ENCODE peak calls at places on chromosome 2, in nine cellular contexts. C, G, B, O, D, S, W, H and Y are unnamed samples.

GRCh38 chr2:120677696-120678095 is 58.0 kb upstream of the GLI2 start:
- DNase-seq in C (no peak), G (no peak), B (no peak), O (no peak), D (no peak), S (no peak), W (no peak), H (no peak), Y (no peak)

GRCh38 chr2:46632349-46632748 is 153.0 kb downstream of the TMEM247 start:
- DNase-seq in C (no peak), G (no peak), B (no peak), O (peak; percentile 23), D (no peak), S (no peak), W (no peak), H (no peak), Y (no peak)

GRCh38 chr2:129908721-129909373 is 70.6 kb upstream of the RAB6C start:
- DNase-seq in C (peak; percentile 11), G (no peak), B (no peak), O (no peak), D (no peak), S (no peak), W (no peak), H (no peak), Y (no peak)

GRCh38 chr2:156221703-156222102 is 110.8 kb downstream of the NR4A2 start:
- DNase-seq in C (no peak), G (no peak), B (no peak), O (no peak), D (no peak), S (no peak), W (no peak), H (no peak), Y (no peak)

GRCh38 chr2:28338046-28338753 is 54.5 kb upstream of the FOSL2 start:
- DNase-seq in C (peak; percentile 76), G (peak; percentile 60), B (peak; percentile 55), O (no peak), D (peak; percentile 94), S (peak; percentile 83), W (peak; percentile 64), H (peak; percentile 38), Y (peak; percentile 81)

GRCh38 chr2:3639653-3640052 is 18.3 kb upstream of the ALLC start:
- DNase-seq in C (peak; percentile 20), G (no peak), B (no peak), O (no peak), D (peak; percentile 37), S (no peak), W (no peak), H (no peak), Y (no peak)

GRCh38 chr2:20157606-20157970 is 67.3 kb downstream of the SDC1 start:
- DNase-seq in C (no peak), G (no peak), B (no peak), O (no peak), D (no peak), S (no peak), W (no peak), H (no peak), Y (no peak)

GRCh38 chr2:97698530-97698929 is 14.8 kb upstream of the ZAP70 start:
- DNase-seq in C (no peak), G (no peak), B (no peak), O (no peak), D (no peak), S (no peak), W (no peak), H (no peak), Y (no peak)

GRCh38 chr2:236286866-236287545 is 22.8 kb upstream of the ASB18 start:
- DNase-seq in C (no peak), G (no peak), B (no peak), O (no peak), D (no peak), S (no peak), W (no peak), H (no peak), Y (no peak)

GRCh38 chr2:65326276-65326675 is 98.6 kb downstream of the ACTR2 start:
- DNase-seq in C (no peak), G (no peak), B (no peak), O (no peak), D (no peak), S (no peak), W (no peak), H (no peak), Y (no peak)

GRCh38 chr2:47031909-47032668 is 116.5 kb upstream of the MCFD2 start:
- DNase-seq in C (no peak), G (no peak), B (no peak), O (no peak), D (no peak), S (no peak), W (no peak), H (no peak), Y (no peak)

GRCh38 chr2:175621847-175622246 is 380.2 kb downstream of the LNPK start:
- DNase-seq in C (no peak), G (no peak), B (no peak), O (peak; percentile 20), D (no peak), S (no peak), W (no peak), H (no peak), Y (no peak)

GRCh38 chr2:24075259-24075658 is 867 bp downstream of the SF3B6 start:
- DNase-seq in C (no peak), G (no peak), B (no peak), O (no peak), D (no peak), S (no peak), W (no peak), H (no peak), Y (no peak)

GRCh38 chr2:140247451-140248205 is 1467.4 kb upstream of the NXPH2 start:
- DNase-seq in C (no peak), G (no peak), B (no peak), O (no peak), D (no peak), S (no peak), W (no peak), H (no peak), Y (no peak)

GRCh38 chr2:181038796-181039195 is 58.4 kb downstream of the UBE2E3 start:
- DNase-seq in C (no peak), G (no peak), B (no peak), O (no peak), D (no peak), S (no peak), W (no peak), H (no peak), Y (no peak)

GRCh38 chr2:24856791-24857211 is 63.2 kb downstream of the ADCY3 start:
- DNase-seq in C (no peak), G (no peak), B (no peak), O (no peak), D (no peak), S (no peak), W (no peak), H (no peak), Y (no peak)

GRCh38 chr2:26557244-26557925 is 79.5 kb upstream of the OTOF start:
- DNase-seq in C (no peak), G (no peak), B (no peak), O (no peak), D (peak; percentile 47), S (no peak), W (no peak), H (no peak), Y (no peak)

GRCh38 chr2:218780851-218781690 is 876 bp upstream of the CYP27A1 start:
- DNase-seq in C (no peak), G (no peak), B (no peak), O (no peak), D (no peak), S (no peak), W (no peak), H (no peak), Y (no peak)

GRCh38 chr2:148257276-148257675 is 236.4 kb downstream of the MBD5 start:
- DNase-seq in C (no peak), G (no peak), B (no peak), O (no peak), D (no peak), S (no peak), W (no peak), H (no peak), Y (no peak)
- H3K9me3 ChIP-seq in C (no peaks in the 10 kb centered on the region), G (no peaks in the 10 kb centered on the region), B (no peaks in the 10 kb centered on the region), O (peaks cover 6% of the 10 kb centered on the region), D (no peaks in the 10 kb centered on the region), S (no peaks in the 10 kb centered on the region), W (no peaks in the 10 kb centered on the region), H (peaks cover 16% of the 10 kb centered on the region), Y (no peaks in the 10 kb centered on the region)

GRCh38 chr2:36780231-36780808 is 83.8 kb downstream of the VIT start:
- DNase-seq in C (no peak), G (no peak), B (no peak), O (peak; percentile 55), D (no peak), S (no peak), W (no peak), H (no peak), Y (no peak)
- TF ChIP-seq CTCF in C (peak; percentile 84), G (peak; percentile 86), B (peak; percentile 84), O (peak; percentile 71), D (peak; percentile 14), S (peak; percentile 81), W (peak; percentile 66), H (peak; percentile 75), Y (peak; percentile 64)

DNA sequence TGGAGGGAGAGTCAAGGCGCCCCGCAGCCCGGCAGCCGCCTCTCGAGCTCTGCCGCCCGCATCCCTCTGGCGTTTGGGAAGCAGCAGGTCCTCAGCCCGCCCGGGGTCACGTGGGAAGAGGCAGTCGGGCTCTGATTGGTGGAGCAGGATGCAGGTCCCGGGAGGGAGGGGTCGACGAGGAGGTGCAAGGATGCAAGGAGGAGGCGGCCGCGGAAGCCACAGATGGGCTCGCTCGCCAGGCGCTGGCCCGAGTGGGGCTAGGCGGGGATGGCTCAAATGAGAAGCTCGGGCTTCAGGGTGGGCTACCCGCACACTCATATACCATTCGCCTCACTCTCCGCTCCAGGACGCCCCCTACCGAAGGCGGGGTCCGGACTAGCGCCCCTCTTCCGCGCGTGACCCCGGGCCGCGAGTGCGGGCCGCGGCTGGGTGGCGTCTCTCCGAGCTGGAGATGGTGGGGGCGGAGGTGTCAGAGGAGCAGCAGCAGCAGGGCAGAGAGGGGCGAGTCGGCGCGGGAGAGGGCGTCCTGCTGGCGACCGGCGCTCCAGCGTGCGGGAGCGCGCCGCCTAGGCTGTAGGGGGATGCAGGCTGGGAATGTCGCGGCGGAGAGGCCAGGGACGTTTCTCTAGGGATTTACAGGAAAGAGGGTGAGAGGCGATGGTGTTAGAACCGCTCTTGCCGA is at the start of gene TMEFF2:
- DNase-seq in C (peak; percentile 29), G (peak; percentile 16), B (peak; percentile 32), O (peak; percentile 30), D (peak; percentile 74), S (peak; percentile 16), W (peak; percentile 49), H (peak; percentile 14), Y (peak; percentile 26)
- TF ChIP-seq POLR2A in C (no peak), G (no peak), B (no peak), O (no peak), D (no peak), S (no peak), W (no peak), H (no peak), Y (no peak)

DNA sequence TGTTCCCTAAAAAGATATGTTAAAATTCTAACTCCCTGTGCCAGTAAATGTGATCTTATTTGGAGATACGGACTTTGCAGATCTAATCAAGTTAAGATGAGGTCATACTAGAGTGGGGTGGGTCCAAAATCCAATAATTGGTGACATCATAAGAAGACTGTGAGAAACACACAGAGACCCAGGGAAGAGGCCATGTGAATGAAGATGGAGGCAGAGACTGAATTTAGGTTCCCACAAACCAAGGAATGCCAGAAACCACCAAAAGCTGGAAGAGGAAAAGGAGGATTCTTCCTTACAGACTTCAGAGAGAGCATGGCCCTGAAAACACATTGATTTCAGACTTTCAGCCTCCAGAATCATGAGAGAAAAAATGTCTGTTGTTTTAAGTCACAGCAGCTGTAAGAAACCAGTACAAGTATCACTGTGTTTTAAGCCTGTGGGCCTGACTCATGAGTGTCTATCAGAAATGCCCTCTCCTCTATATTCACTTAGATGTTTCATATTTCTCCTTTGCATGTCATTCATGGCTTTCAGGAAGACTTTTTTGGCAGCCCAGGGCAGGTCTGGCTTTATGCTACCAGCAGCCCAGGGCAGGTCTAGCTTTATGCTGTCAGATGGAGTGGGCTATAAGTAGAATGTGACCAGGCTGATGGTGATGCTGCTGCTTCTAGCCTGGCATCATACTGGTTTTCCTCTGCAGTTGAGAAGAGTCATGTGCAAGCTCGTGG is 100.0 kb downstream of the SPOPL start:
- DNase-seq in C (no peak), G (no peak), B (no peak), O (no peak), D (no peak), S (no peak), W (no peak), H (no peak), Y (no peak)
- H3K9me3 ChIP-seq in C (no peaks in the 10 kb centered on the region), G (no peaks in the 10 kb centered on the region), B (no peaks in the 10 kb centered on the region), O (no peaks in the 10 kb centered on the region), D (no peaks in the 10 kb centered on the region), S (no peaks in the 10 kb centered on the region), W (no peaks in the 10 kb centered on the region), H (no peaks in the 10 kb centered on the region), Y (no peaks in the 10 kb centered on the region)